ENCODE peak calls at places on chromosome 20, in seven cellular contexts. One of them, this sample, is unnamed.
A peak's percentile ranks its signal among the peaks of the same experiment; 100 is the strongest.

GRCh38 chr20:1280421-1281102 is 14.5 kb downstream of the SNPH start:
- DNase-seq in NCI-H146: no peak
- DNase-seq in AG04450: no peak
- DNase-seq in activated naive CD4-positive, alpha-beta T cell: no peak
- DNase-seq in HCEC 1CT: no peak
- DNase-seq in HEK293T: no peak
- DNase-seq in NCI-H1105 treated with DMSO at 0.1 percent for 48 hours: no peak
- DNase-seq in this sample: no peak

GRCh38 chr20:39775110-39775509 is 813.0 kb downstream of the DHX35 start:
- DNase-seq in NCI-H146: no peak
- DNase-seq in AG04450: no peak
- DNase-seq in activated naive CD4-positive, alpha-beta T cell: no peak
- DNase-seq in HCEC 1CT: no peak
- DNase-seq in HEK293T: no peak
- DNase-seq in NCI-H1105 treated with DMSO at 0.1 percent for 48 hours: peak; percentile 12
- DNase-seq in this sample: no peak

GRCh38 chr20:51732454-51732791 is 35.8 kb downstream of the ATP9A start:
- DNase-seq in NCI-H146: no peak
- DNase-seq in AG04450: no peak
- DNase-seq in activated naive CD4-positive, alpha-beta T cell: no peak
- DNase-seq in HCEC 1CT: peak; percentile 9
- DNase-seq in HEK293T: no peak
- DNase-seq in NCI-H1105 treated with DMSO at 0.1 percent for 48 hours: no peak
- DNase-seq in this sample: no peak

GRCh38 chr20:20897922-20898321 is 185.5 kb upstream of the RALGAPA2 start:
- DNase-seq in NCI-H146: no peak
- DNase-seq in AG04450: no peak
- DNase-seq in activated naive CD4-positive, alpha-beta T cell: no peak
- DNase-seq in HCEC 1CT: no peak
- DNase-seq in HEK293T: no peak
- DNase-seq in NCI-H1105 treated with DMSO at 0.1 percent for 48 hours: no peak
- DNase-seq in this sample: no peak

GRCh38 chr20:15814360-15814759 is 758.9 kb downstream of the KIF16B start:
- DNase-seq in NCI-H146: no peak
- DNase-seq in AG04450: no peak
- DNase-seq in activated naive CD4-positive, alpha-beta T cell: no peak
- DNase-seq in HCEC 1CT: no peak
- DNase-seq in HEK293T: no peak
- DNase-seq in NCI-H1105 treated with DMSO at 0.1 percent for 48 hours: no peak
- DNase-seq in this sample: peak; percentile 26

GRCh38 chr20:53750827-53751393 is 157.3 kb upstream of the ZNF217 start:
- DNase-seq in NCI-H146: no peak
- DNase-seq in AG04450: peak; percentile 65
- DNase-seq in activated naive CD4-positive, alpha-beta T cell: no peak
- DNase-seq in HCEC 1CT: no peak
- DNase-seq in HEK293T: no peak
- DNase-seq in NCI-H1105 treated with DMSO at 0.1 percent for 48 hours: no peak
- DNase-seq in this sample: no peak

GRCh38 chr20:10603971-10604864 is 69.6 kb downstream of the JAG1 start:
- DNase-seq in NCI-H146: no peak
- DNase-seq in AG04450: peak; percentile 70
- DNase-seq in activated naive CD4-positive, alpha-beta T cell: no peak
- DNase-seq in HCEC 1CT: peak; percentile 94
- DNase-seq in HEK293T: no peak
- DNase-seq in NCI-H1105 treated with DMSO at 0.1 percent for 48 hours: no peak
- DNase-seq in this sample: peak; percentile 75

GRCh38 chr20:1315804-1316203 is 13.1 kb downstream of the SDCBP2 start:
- DNase-seq in NCI-H146: no peak
- DNase-seq in AG04450: no peak
- DNase-seq in activated naive CD4-positive, alpha-beta T cell: no peak
- DNase-seq in HCEC 1CT: no peak
- DNase-seq in HEK293T: no peak
- DNase-seq in NCI-H1105 treated with DMSO at 0.1 percent for 48 hours: no peak
- DNase-seq in this sample: no peak

GRCh38 chr20:45576995-45577394 is 2.1 kb downstream of the WFDC8 start:
- DNase-seq in NCI-H146: no peak
- DNase-seq in AG04450: no peak
- DNase-seq in activated naive CD4-positive, alpha-beta T cell: no peak
- DNase-seq in HCEC 1CT: no peak
- DNase-seq in HEK293T: no peak
- DNase-seq in NCI-H1105 treated with DMSO at 0.1 percent for 48 hours: no peak
- DNase-seq in this sample: no peak

GRCh38 chr20:46135856-46136633 is 17.9 kb downstream of the CD40 start:
- DNase-seq in NCI-H146: peak; percentile 46
- DNase-seq in AG04450: no peak
- DNase-seq in activated naive CD4-positive, alpha-beta T cell: no peak
- DNase-seq in HCEC 1CT: no peak
- DNase-seq in HEK293T: no peak
- DNase-seq in NCI-H1105 treated with DMSO at 0.1 percent for 48 hours: peak; percentile 40
- DNase-seq in this sample: no peak

GRCh38 chr20:52494244-52494643 is 302.7 kb upstream of the ZFP64 start:
- DNase-seq in NCI-H146: no peak
- DNase-seq in AG04450: peak; percentile 79
- DNase-seq in activated naive CD4-positive, alpha-beta T cell: peak; percentile 4
- DNase-seq in HCEC 1CT: peak; percentile 86
- DNase-seq in HEK293T: no peak
- DNase-seq in NCI-H1105 treated with DMSO at 0.1 percent for 48 hours: no peak
- DNase-seq in this sample: no peak

GRCh38 chr20:23397961-23398360 is 23.3 kb downstream of the NAPB start:
- DNase-seq in NCI-H146: no peak
- DNase-seq in AG04450: peak; percentile 11
- DNase-seq in activated naive CD4-positive, alpha-beta T cell: no peak
- DNase-seq in HCEC 1CT: peak; percentile 14
- DNase-seq in HEK293T: no peak
- DNase-seq in NCI-H1105 treated with DMSO at 0.1 percent for 48 hours: no peak
- DNase-seq in this sample: no peak

GRCh38 chr20:34060970-34061369 is 51.1 kb downstream of the EIF2S2 start:
- DNase-seq in NCI-H146: no peak
- DNase-seq in AG04450: no peak
- DNase-seq in activated naive CD4-positive, alpha-beta T cell: no peak
- DNase-seq in HCEC 1CT: no peak
- DNase-seq in HEK293T: no peak
- DNase-seq in NCI-H1105 treated with DMSO at 0.1 percent for 48 hours: no peak
- DNase-seq in this sample: no peak

GRCh38 chr20:61901421-61902212 is 164.1 kb downstream of the TAF4 start:
- DNase-seq in NCI-H146: peak; percentile 69
- DNase-seq in AG04450: no peak
- DNase-seq in activated naive CD4-positive, alpha-beta T cell: no peak
- DNase-seq in HCEC 1CT: no peak
- DNase-seq in HEK293T: no peak
- DNase-seq in NCI-H1105 treated with DMSO at 0.1 percent for 48 hours: no peak
- DNase-seq in this sample: no peak

GRCh38 chr20:40536866-40537265 is 152.2 kb downstream of the MAFB start:
- DNase-seq in NCI-H146: no peak
- DNase-seq in AG04450: no peak
- DNase-seq in activated naive CD4-positive, alpha-beta T cell: no peak
- DNase-seq in HCEC 1CT: no peak
- DNase-seq in HEK293T: no peak
- DNase-seq in NCI-H1105 treated with DMSO at 0.1 percent for 48 hours: no peak
- DNase-seq in this sample: no peak